ENCODE peak calls at places on chromosomes 6 and 20, in six cellular contexts. Z is fibroblast of lung, Q is GM20000, P is RWPE1, C is MM.1S, O is endothelial cell. N is an unnamed sample.

GRCh38 chr6:123074616-123075015 is 78.6 kb downstream of the CLVS2 start:
- DNase-seq in Z (no peak), Q (no peak), P (no peak), C (no peak), O (no peak), N (no peak)

GRCh38 chr20:36303020-36303595 is 3.0 kb upstream of the DLGAP4 start:
- DNase-seq in Z (no peak), Q (no peak), P (no peak), C (no peak), O (no peak), N (no peak)

GRCh38 chr6:105282801-105283585 is 103.2 kb upstream of the POPDC3 start:
- DNase-seq in Z (no peak), Q (no peak), P (no peak), C (no peak), O (no peak), N (no peak)

GRCh38 chr6:54588176-54588575 is 258.4 kb upstream of the FAM83B start:
- DNase-seq in Z (no peak), Q (no peak), P (no peak), C (no peak), O (no peak), N (no peak)

GRCh38 chr20:61810066-61810708 is 255.5 kb downstream of the TAF4 start:
- DNase-seq in Z (no peak), Q (no peak), P (no peak), C (no peak), O (no peak), N (no peak)

GRCh38 chr20:53642196-53643030 is 48.8 kb upstream of the ZNF217 start:
- DNase-seq in Z (peak), Q (no peak), P (peak), C (peak), O (peak), N (peak)

GRCh38 chr20:3900187-3900604 is 11.0 kb downstream of the PANK2 start:
- DNase-seq in Z (peak), Q (no peak), P (no peak), C (no peak), O (no peak), N (no peak)

GRCh38 chr6:25583099-25583498 is 68.9 kb upstream of the SCGN start:
- DNase-seq in Z (no peak), Q (no peak), P (no peak), C (no peak), O (no peak), N (no peak)

GRCh38 chr20:47354388-47354709 is 2.1 kb downstream of the ZMYND8 start:
- DNase-seq in Z (no peak), Q (no peak), P (no peak), C (no peak), O (no peak), N (no peak)

GRCh38 chr6:112153926-112154621 is 66.7 kb downstream of the FAM229B start:
- DNase-seq in Z (peak), Q (no peak), P (peak), C (no peak), O (no peak), N (no peak)

GRCh38 chr6:22102671-22103070 is 194.2 kb downstream of the PRL start:
- DNase-seq in Z (peak), Q (peak), P (no peak), C (no peak), O (no peak), N (peak)

GRCh38 chr6:35295521-35296315 is 1.9 kb upstream of the DEF6 start:
- DNase-seq in Z (no peak), Q (no peak), P (no peak), C (no peak), O (no peak), N (no peak)

GRCh38 chr6:149405823-149406765 is 6.0 kb downstream of the SUMO4 start:
- DNase-seq in Z (no peak), Q (no peak), P (no peak), C (no peak), O (no peak), N (no peak)

GRCh38 chr6:13472099-13472498 is 15.3 kb downstream of the GFOD1 start:
- DNase-seq in Z (peak), Q (no peak), P (no peak), C (no peak), O (no peak), N (no peak)

GRCh38 chr6:35385457-35386202 is 43.3 kb downstream of the PPARD start:
- DNase-seq in Z (peak), Q (no peak), P (no peak), C (no peak), O (no peak), N (no peak)

GRCh38 chr6:84651583-84651982 is 112.8 kb downstream of the TBX18 start:
- DNase-seq in Z (peak), Q (no peak), P (no peak), C (no peak), O (no peak), N (no peak)

GRCh38 chr20:31608256-31608980 is 3.3 kb downstream of the ID1 start:
- DNase-seq in Z (peak), Q (peak), P (peak), C (no peak), O (peak), N (no peak)

GRCh38 chr6:81552644-81553043 is 199.8 kb downstream of the TENT5A start:
- DNase-seq in Z (no peak), Q (no peak), P (no peak), C (no peak), O (no peak), N (no peak)

GRCh38 chr6:56555438-56555872 is 87.2 kb downstream of the DST start:
- DNase-seq in Z (peak), Q (no peak), P (no peak), C (no peak), O (no peak), N (no peak)

GRCh38 chr20:56944546-56944945 is 315.4 kb downstream of the TFAP2C start:
- DNase-seq in Z (no peak), Q (no peak), P (no peak), C (no peak), O (no peak), N (no peak)

GRCh38 chr20:14434379-14435136 is 97.1 kb upstream of the FLRT3 start:
- DNase-seq in Z (no peak), Q (no peak), P (peak), C (no peak), O (no peak), N (no peak)

GRCh38 chr6:137715589-137716045 is 151.4 kb upstream of the TNFAIP3 start:
- DNase-seq in Z (no peak), Q (no peak), P (no peak), C (no peak), O (no peak), N (no peak)

GRCh38 chr6:108961077-108961476 is 112.9 kb downstream of the ARMC2 start:
- DNase-seq in Z (no peak), Q (no peak), P (no peak), C (no peak), O (no peak), N (no peak)

GRCh38 chr20:20546402-20546801 is 166.0 kb downstream of the RALGAPA2 start:
- DNase-seq in Z (no peak), Q (no peak), P (peak), C (no peak), O (no peak), N (no peak)

GRCh38 chr20:4358566-4358965 is 343.2 kb upstream of the RNF24 start:
- DNase-seq in Z (no peak), Q (no peak), P (no peak), C (no peak), O (no peak), N (no peak)

DNA sequence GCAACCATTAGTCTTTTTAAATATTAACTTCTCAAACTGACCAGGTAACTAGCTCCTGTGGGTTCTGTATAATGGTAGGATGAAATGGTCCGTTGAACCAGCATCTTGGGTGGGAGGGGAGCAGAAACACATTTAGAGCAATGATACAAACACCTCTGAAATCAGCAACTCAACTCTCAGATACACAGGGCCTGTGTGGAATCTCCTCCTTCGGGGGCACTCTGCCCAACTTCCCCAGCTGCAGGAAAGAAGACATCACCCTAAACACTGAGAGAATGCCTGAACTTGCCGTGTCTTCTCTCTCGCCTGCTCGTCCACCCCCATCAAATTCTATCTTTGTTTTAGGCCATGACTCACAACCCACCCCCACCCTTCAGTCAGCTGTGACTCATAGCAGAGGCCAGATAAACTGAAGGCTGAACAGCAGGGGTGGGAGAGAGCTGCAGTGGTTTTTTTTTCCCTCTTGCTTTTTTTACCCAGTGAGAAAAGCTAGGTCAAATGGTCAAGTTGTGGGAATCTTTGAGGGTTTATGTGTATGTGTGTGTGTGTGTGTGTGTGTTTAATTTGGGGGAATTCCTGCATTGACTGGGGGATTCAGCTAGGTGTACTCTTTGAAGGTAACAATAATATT is 593.4 kb upstream of the JAG1 start:
- DNase-seq in Z (peak), Q (peak), P (peak), C (no peak), O (no peak), N (peak)
- TF ChIP-seq CTCF in Z (peak), Q (no peak), P (no peak), C (no peak), O (no peak), N (no peak)

GRCh38 chr6:27474172-27474465 is 1.2 kb upstream of the ZNF184 start:
- DNase-seq in Z (no peak), Q (no peak), P (no peak), C (no peak), O (no peak), N (no peak)

GRCh38 chr6:27474672-27475071 is 1.8 kb upstream of the ZNF184 start:
- DNase-seq in Z (no peak), Q (no peak), P (no peak), C (no peak), O (no peak), N (no peak)

GRCh38 chr6:27471365-27472115 is 1.4 kb downstream of the ZNF184 start:
- DNase-seq in Z (no peak), Q (no peak), P (no peak), C (no peak), O (no peak), N (no peak)

GRCh38 chr6:27472182-27472616 is 706 bp downstream of the ZNF184 start:
- DNase-seq in Z (peak), Q (peak), P (peak), C (peak), O (peak), N (peak)

DNA sequence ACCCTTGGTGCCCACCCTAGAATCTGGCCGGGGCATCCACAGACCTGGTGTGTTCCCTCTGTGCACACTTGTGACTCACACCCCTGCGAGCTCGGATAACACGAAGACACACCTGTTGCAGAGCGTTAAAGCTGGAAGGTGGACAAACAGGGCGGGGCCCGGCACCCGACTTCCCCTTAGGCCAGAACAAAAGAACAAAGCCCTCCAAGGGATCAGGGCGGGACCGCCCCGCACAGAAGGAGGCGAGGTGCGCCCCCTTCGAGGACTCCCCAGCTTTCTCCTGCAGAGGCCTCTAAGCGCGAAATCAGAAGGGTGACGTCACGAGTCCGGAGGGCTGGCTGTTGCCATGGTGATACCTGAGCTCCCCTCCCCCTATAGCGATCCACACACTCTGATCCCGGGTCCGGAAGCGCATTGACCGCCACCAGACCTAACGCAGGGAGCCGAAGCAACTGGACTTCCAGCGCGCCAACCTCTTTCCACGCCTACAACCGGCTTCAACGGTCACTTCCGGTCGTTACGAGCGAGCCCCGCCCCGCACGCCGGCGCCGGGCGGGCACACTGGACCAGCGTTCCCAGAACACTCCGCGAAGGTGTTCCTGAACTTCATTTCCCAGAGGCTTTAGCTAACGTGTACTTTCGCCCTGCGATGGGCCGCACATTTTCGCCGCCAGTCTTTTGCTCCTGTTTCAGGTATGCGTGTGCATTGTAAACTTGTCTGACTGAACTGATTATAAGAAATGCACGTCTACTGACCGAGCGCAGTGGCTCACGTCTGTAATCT is at the start of gene ZNF184:
- DNase-seq in Z (peak), Q (peak), P (peak), C (peak), O (peak), N (peak)
- TF ChIP-seq CTCF in Z (peak), Q (no peak), P (no peak), C (peak), O (no peak), N (no peak)

GRCh38 chr6:1378224-1379025 is 11.0 kb upstream of the FOXF2 start:
- DNase-seq in Z (no peak), Q (peak), P (no peak), C (no peak), O (peak), N (peak)
- TF ChIP-seq CTCF in Z (no peak), Q (no peak), P (no peak), C (no peak), O (no peak), N (no peak)

DNA sequence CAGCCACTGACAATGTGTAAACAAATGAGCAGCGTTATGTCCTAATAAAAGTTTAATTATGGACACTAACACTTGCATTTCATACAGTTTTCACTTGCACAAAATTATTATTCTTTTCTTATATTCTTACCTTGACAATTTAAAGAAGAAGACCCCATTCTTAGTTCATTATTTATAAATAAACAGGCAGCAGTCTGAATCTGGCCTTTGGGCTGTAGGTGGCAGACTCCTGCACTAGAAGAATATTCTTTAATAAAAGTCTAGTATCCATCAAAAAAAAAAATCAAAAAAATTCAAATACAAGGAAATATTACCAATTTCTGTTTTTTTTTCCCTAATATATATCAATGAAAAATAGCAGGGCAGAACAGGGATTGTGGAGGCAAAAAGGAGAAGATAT is 24.8 kb downstream of the PTCHD4 start:
- DNase-seq in Z (no peak), Q (no peak), P (no peak), C (no peak), O (no peak), N (no peak)
- TF ChIP-seq CTCF in Z (no peak), Q (no peak), P (no peak), C (no peak), O (no peak), N (no peak)

DNA sequence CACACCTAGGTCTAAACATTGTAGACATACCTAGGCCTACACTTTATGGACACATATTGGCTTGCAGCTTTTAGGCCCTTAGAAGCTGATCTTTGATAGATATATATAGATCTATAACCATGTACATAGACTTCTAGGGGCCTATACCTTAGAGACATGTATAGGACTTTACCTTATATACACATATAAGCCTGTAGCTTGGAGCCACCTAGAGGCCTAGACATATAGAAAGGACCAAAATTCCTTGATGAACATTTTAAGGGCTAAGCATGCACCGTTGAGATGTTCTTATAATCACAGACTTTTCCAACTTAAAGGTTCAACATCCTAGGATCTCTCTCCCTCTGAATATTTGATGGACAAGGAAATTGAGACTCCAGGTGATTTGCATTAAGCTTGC is 371.7 kb upstream of the SASH1 start:
- DNase-seq in Z (no peak), Q (no peak), P (no peak), C (no peak), O (no peak), N (no peak)
- TF ChIP-seq CTCF in Z (no peak), Q (no peak), P (no peak), C (no peak), O (no peak), N (no peak)

N was measured in GM10248.